ENCODE peak calls at places on chromosomes 2 and 18, in ten cellular contexts. Z, H, J, R, F, E, X, B, O and M are unnamed samples.

GRCh38 chr18:54776282-54776977 is 51.8 kb upstream of the RAB27B start:
- DNase-seq in Z (peak; percentile 90), H (no peak), J (no peak), R (no peak), F (no peak), E (no peak), X (no peak), B (peak; percentile 31), O (no peak), M (peak; percentile 95)

GRCh38 chr2:129482626-129483025 is 496.8 kb upstream of the RAB6C start:
- DNase-seq in Z (no peak), H (no peak), J (no peak), R (no peak), F (no peak), E (no peak), X (no peak), B (no peak), O (no peak), M (no peak)

GRCh38 chr2:16271231-16271896 is 331.0 kb downstream of the MYCN start:
- DNase-seq in Z (no peak), H (no peak), J (no peak), R (no peak), F (no peak), E (no peak), X (no peak), B (no peak), O (no peak), M (no peak)

GRCh38 chr2:55587-56448 is 9.5 kb upstream of the FAM110C start:
- DNase-seq in Z (no peak), H (no peak), J (no peak), R (no peak), F (no peak), E (no peak), X (no peak), B (no peak), O (no peak), M (no peak)

GRCh38 chr2:190117305-190117704 is 54.8 kb upstream of the MSTN start:
- DNase-seq in Z (no peak), H (no peak), J (no peak), R (no peak), F (no peak), E (no peak), X (no peak), B (no peak), O (no peak), M (no peak)

GRCh38 chr2:2103320-2103719 is 227.8 kb downstream of the MYT1L start:
- DNase-seq in Z (no peak), H (no peak), J (no peak), R (no peak), F (no peak), E (no peak), X (no peak), B (no peak), O (peak; percentile 54), M (no peak)

GRCh38 chr18:23825978-23826405 is 136.7 kb downstream of the LAMA3 start:
- DNase-seq in Z (no peak), H (no peak), J (no peak), R (no peak), F (no peak), E (no peak), X (no peak), B (no peak), O (peak; percentile 54), M (peak; percentile 94)

GRCh38 chr2:236769981-236770671 is 200.5 kb downstream of the ACKR3 start:
- DNase-seq in Z (peak; percentile 96), H (no peak), J (no peak), R (no peak), F (no peak), E (no peak), X (no peak), B (peak; percentile 87), O (peak; percentile 40), M (peak; percentile 94)

GRCh38 chr2:128619471-128620325 is 301.0 kb upstream of the HS6ST1 start:
- DNase-seq in Z (no peak), H (no peak), J (no peak), R (peak; percentile 19), F (no peak), E (no peak), X (no peak), B (no peak), O (no peak), M (no peak)

GRCh38 chr2:240368746-240369724 is 66.4 kb upstream of the GPC1 start:
- DNase-seq in Z (no peak), H (no peak), J (no peak), R (peak; percentile 87), F (no peak), E (no peak), X (no peak), B (no peak), O (no peak), M (no peak)

GRCh38 chr2:74421248-74421870 is at the start of the genes C2orf81 and WDR54:
- DNase-seq in Z (peak; percentile 83), H (peak; percentile 77), J (peak; percentile 97), R (peak; percentile 84), F (peak; percentile 74), E (peak; percentile 88), X (no peak), B (peak; percentile 68), O (peak; percentile 84), M (peak; percentile 91)

GRCh38 chr18:37335337-37335736 is 230.3 kb downstream of the CELF4 start:
- DNase-seq in Z (peak; percentile 47), H (no peak), J (no peak), R (no peak), F (peak; percentile 23), E (peak; percentile 30), X (no peak), B (no peak), O (no peak), M (peak; percentile 25)

GRCh38 chr2:197800091-197800490 is 4.3 kb upstream of the PLCL1 start:
- DNase-seq in Z (no peak), H (no peak), J (no peak), R (no peak), F (no peak), E (no peak), X (no peak), B (no peak), O (no peak), M (no peak)

GRCh38 chr18:45634454-45634853 is 19.2 kb downstream of the SLC14A2 start:
- DNase-seq in Z (no peak), H (no peak), J (no peak), R (no peak), F (no peak), E (no peak), X (no peak), B (no peak), O (no peak), M (no peak)

GRCh38 chr2:86372641-86373502 is 35.4 kb upstream of the REEP1 start:
- DNase-seq in Z (peak; percentile 27), H (no peak), J (no peak), R (no peak), F (peak; percentile 43), E (peak; percentile 51), X (no peak), B (no peak), O (no peak), M (peak; percentile 50)

GRCh38 chr2:226151157-226151556 is 648.5 kb downstream of the IRS1 start:
- DNase-seq in Z (no peak), H (no peak), J (no peak), R (no peak), F (peak; percentile 6), E (no peak), X (no peak), B (no peak), O (no peak), M (no peak)

GRCh38 chr2:86330015-86330414 is 7.4 kb downstream of the REEP1 start:
- DNase-seq in Z (no peak), H (no peak), J (no peak), R (no peak), F (no peak), E (no peak), X (no peak), B (no peak), O (no peak), M (no peak)

GRCh38 chr2:240519396-240520142 is 38.2 kb downstream of the ANKMY1 start:
- DNase-seq in Z (no peak), H (no peak), J (peak; percentile 34), R (no peak), F (no peak), E (no peak), X (no peak), B (no peak), O (no peak), M (no peak)

GRCh38 chr2:144519934-144520717 is at the start of gene ZEB2:
- DNase-seq in Z (peak; percentile 90), H (no peak), J (peak; percentile 67), R (peak; percentile 30), F (peak; percentile 87), E (peak; percentile 50), X (peak; percentile 77), B (no peak), O (peak; percentile 59), M (peak; percentile 89)